ENCODE peak calls at places on chromosomes 3 and 15, in four cellular contexts. One of them, this sample, is unnamed.

GRCh38 chr3:171770689-171771620 is 39.3 kb downstream of the PLD1 start:
- DNase-seq in IMR-90: peak; percentile 92
- DNase-seq in A549: peak; percentile 45
- DNase-seq in K562: peak; percentile 34
- DNase-seq in this sample: peak; percentile 48

GRCh38 chr3:143016321-143016972 is 15.1 kb downstream of the U2SURP start:
- DNase-seq in IMR-90: no peak
- DNase-seq in K562: no peak
- DNase-seq in A549: no peak
- DNase-seq in this sample: no peak

GRCh38 chr3:129106320-129106719 is 15.3 kb downstream of the RAB43 start:
- DNase-seq in A549: no peak
- DNase-seq in IMR-90: no peak
- DNase-seq in K562: no peak
- DNase-seq in this sample: no peak

GRCh38 chr3:50095352-50095998 is 6.8 kb downstream of the RBM5 start:
- DNase-seq in K562: no peak
- DNase-seq in IMR-90: peak; percentile 46
- DNase-seq in A549: no peak
- DNase-seq in this sample: no peak

GRCh38 chr3:4850211-4850927 is 128.9 kb upstream of the BHLHE40 start:
- DNase-seq in A549: no peak
- DNase-seq in IMR-90: no peak
- DNase-seq in K562: no peak
- DNase-seq in this sample: peak; percentile 84

GRCh38 chr3:126476166-126476975 is 680 bp upstream of the ZXDC start:
- DNase-seq in A549: peak; percentile 59
- DNase-seq in K562: no peak
- DNase-seq in IMR-90: peak; percentile 25
- DNase-seq in this sample: no peak

GRCh38 chr3:36075491-36075890 is 304.8 kb upstream of the STAC start:
- DNase-seq in K562: no peak
- DNase-seq in IMR-90: no peak
- DNase-seq in A549: no peak
- DNase-seq in this sample: no peak

GRCh38 chr3:133152056-133152455 is 113.9 kb downstream of the TMEM108 start:
- DNase-seq in K562: no peak
- DNase-seq in IMR-90: no peak
- DNase-seq in A549: no peak
- DNase-seq in this sample: no peak

GRCh38 chr3:10549617-10550228 is 44.3 kb upstream of the ATP2B2 start:
- DNase-seq in IMR-90: no peak
- DNase-seq in K562: no peak
- DNase-seq in A549: no peak
- DNase-seq in this sample: no peak

GRCh38 chr15:67383903-67384302 is 129.3 kb downstream of the IQCH start:
- DNase-seq in IMR-90: peak; percentile 19
- DNase-seq in A549: peak; percentile 35
- DNase-seq in K562: no peak
- DNase-seq in this sample: no peak

GRCh38 chr3:113231391-113231790 is 20.0 kb downstream of the BOC start:
- DNase-seq in IMR-90: peak; percentile 85
- DNase-seq in A549: no peak
- DNase-seq in K562: no peak
- DNase-seq in this sample: no peak

GRCh38 chr15:66599536-66600239 is 33.9 kb upstream of the LCTL start:
- DNase-seq in A549: no peak
- DNase-seq in IMR-90: no peak
- DNase-seq in K562: no peak
- DNase-seq in this sample: no peak

GRCh38 chr15:65377105-65377975 is 462 bp downstream of the IGDCC3 start:
- DNase-seq in IMR-90: no peak
- DNase-seq in A549: peak; percentile 47
- DNase-seq in K562: no peak
- DNase-seq in this sample: no peak

GRCh38 chr3:134485075-134485536 is 679 bp downstream of the ANAPC13 start:
- DNase-seq in K562: peak; percentile 14
- DNase-seq in A549: peak; percentile 12
- DNase-seq in IMR-90: no peak
- DNase-seq in this sample: no peak

GRCh38 chr15:71219646-71220045 is 104.4 kb downstream of the THSD4 start:
- DNase-seq in A549: no peak
- DNase-seq in K562: no peak
- DNase-seq in IMR-90: peak; percentile 94
- DNase-seq in this sample: no peak

GRCh38 chr3:171809513-171810277 is 588 bp downstream of the PLD1 start:
- DNase-seq in IMR-90: peak; percentile 95
- DNase-seq in A549: peak; percentile 77
- DNase-seq in K562: peak; percentile 36
- DNase-seq in this sample: no peak

GRCh38 chr3:38586546-38587520 is 62.7 kb downstream of the SCN5A start:
- DNase-seq in A549: no peak
- DNase-seq in IMR-90: no peak
- DNase-seq in K562: no peak
- DNase-seq in this sample: no peak

GRCh38 chr3:61892881-61893280 is 331.5 kb downstream of the PTPRG start:
- DNase-seq in A549: no peak
- DNase-seq in K562: no peak
- DNase-seq in IMR-90: no peak
- DNase-seq in this sample: no peak

GRCh38 chr3:37554364-37554763 is 307.3 kb upstream of the CTDSPL start:
- DNase-seq in A549: no peak
- DNase-seq in IMR-90: no peak
- DNase-seq in K562: peak; percentile 54
- DNase-seq in this sample: no peak

GRCh38 chr3:150106752-150107428 is 136.2 kb upstream of the PFN2 start:
- DNase-seq in A549: peak; percentile 74
- DNase-seq in IMR-90: peak; percentile 91
- DNase-seq in K562: no peak
- DNase-seq in this sample: no peak

GRCh38 chr15:91521996-91522395 is 331.5 kb upstream of the SLCO3A1 start:
- DNase-seq in K562: no peak
- DNase-seq in A549: no peak
- DNase-seq in IMR-90: peak; percentile 82
- DNase-seq in this sample: no peak

GRCh38 chr3:12583280-12583679 is 26.4 kb downstream of the MKRN2 start:
- DNase-seq in IMR-90: no peak
- DNase-seq in A549: no peak
- DNase-seq in K562: no peak
- DNase-seq in this sample: no peak

GRCh38 chr3:57077630-57078365 is 17.3 kb downstream of the SPATA12 start:
- DNase-seq in IMR-90: no peak
- DNase-seq in K562: no peak
- DNase-seq in A549: no peak
- DNase-seq in this sample: no peak

GRCh38 chr15:72782993-72783562 is 480 bp downstream of the ADPGK start:
- DNase-seq in IMR-90: peak; percentile 27
- DNase-seq in K562: no peak
- DNase-seq in A549: no peak
- DNase-seq in this sample: peak; percentile 43

GRCh38 chr3:150384517-150385212 is 23.4 kb upstream of the TSC22D2 start:
- DNase-seq in IMR-90: peak; percentile 12
- DNase-seq in K562: peak; percentile 72
- DNase-seq in A549: no peak
- DNase-seq in this sample: peak; percentile 97

GRCh38 chr15:62850791-62851291 is 191.7 kb upstream of the TPM1 start:
- DNase-seq in K562: no peak
- DNase-seq in A549: peak; percentile 91
- DNase-seq in IMR-90: peak; percentile 76
- DNase-seq in this sample: no peak

GRCh38 chr15:76176487-76177085 is 116.8 kb downstream of the TMEM266 start:
- DNase-seq in IMR-90: no peak
- DNase-seq in K562: no peak
- DNase-seq in A549: no peak
- DNase-seq in this sample: no peak

GRCh38 chr3:151841801-151842200 is 27.9 kb downstream of the AADAC start:
- DNase-seq in K562: no peak
- DNase-seq in IMR-90: peak; percentile 18
- DNase-seq in A549: no peak
- DNase-seq in this sample: no peak

GRCh38 chr3:73874596-73874995 is 249.9 kb upstream of the PDZRN3 start:
- DNase-seq in A549: no peak
- DNase-seq in IMR-90: no peak
- DNase-seq in K562: no peak
- DNase-seq in this sample: no peak

GRCh38 chr3:162677475-162677874 is 1180.9 kb downstream of the OTOL1 start:
- DNase-seq in IMR-90: no peak
- DNase-seq in A549: no peak
- DNase-seq in K562: no peak
- DNase-seq in this sample: no peak

GRCh38 chr15:74007820-74008371 is 13.4 kb downstream of the PML start:
- DNase-seq in A549: no peak
- DNase-seq in IMR-90: no peak
- DNase-seq in K562: no peak
- DNase-seq in this sample: no peak

GRCh38 chr3:88713233-88713691 is 394.2 kb upstream of the EPHA3 start:
- DNase-seq in A549: no peak
- DNase-seq in IMR-90: peak; percentile 25
- DNase-seq in K562: no peak
- DNase-seq in this sample: no peak

GRCh38 chr3:11591401-11592266 is 52.1 kb downstream of the VGLL4 start:
- DNase-seq in IMR-90: peak; percentile 87
- DNase-seq in K562: no peak
- DNase-seq in A549: no peak
- DNase-seq in this sample: no peak

GRCh38 chr15:94526071-94526689 is 294.8 kb downstream of the MCTP2 start:
- DNase-seq in A549: peak; percentile 13
- DNase-seq in K562: peak; percentile 14
- DNase-seq in IMR-90: no peak
- DNase-seq in this sample: no peak

GRCh38 chr3:114627760-114628159 is 333.9 kb downstream of the TIGIT start:
- DNase-seq in A549: no peak
- DNase-seq in IMR-90: peak; percentile 43
- DNase-seq in K562: no peak
- DNase-seq in this sample: no peak

GRCh38 chr15:98896802-98897732 is 110.5 kb downstream of the PGPEP1L start:
- DNase-seq in K562: no peak
- DNase-seq in IMR-90: peak; percentile 100
- DNase-seq in A549: peak; percentile 100
- DNase-seq in this sample: no peak

GRCh38 chr3:136752046-136752326 is 192 bp downstream of the STAG1 start:
- DNase-seq in IMR-90: no peak
- DNase-seq in A549: no peak
- DNase-seq in K562: peak; percentile 51
- DNase-seq in this sample: no peak

GRCh38 chr15:32905481-32905880 is 187.7 kb downstream of the GREM1 start:
- DNase-seq in IMR-90: peak; percentile 31
- DNase-seq in A549: no peak
- DNase-seq in K562: no peak
- DNase-seq in this sample: no peak
- TF ChIP-seq ELK1 in IMR-90: no peak
- TF ChIP-seq ELK1 in A549: no peak
- TF ChIP-seq ELK1 in K562: no peak
- TF ChIP-seq ELK1 in this sample: no peak

DNA sequence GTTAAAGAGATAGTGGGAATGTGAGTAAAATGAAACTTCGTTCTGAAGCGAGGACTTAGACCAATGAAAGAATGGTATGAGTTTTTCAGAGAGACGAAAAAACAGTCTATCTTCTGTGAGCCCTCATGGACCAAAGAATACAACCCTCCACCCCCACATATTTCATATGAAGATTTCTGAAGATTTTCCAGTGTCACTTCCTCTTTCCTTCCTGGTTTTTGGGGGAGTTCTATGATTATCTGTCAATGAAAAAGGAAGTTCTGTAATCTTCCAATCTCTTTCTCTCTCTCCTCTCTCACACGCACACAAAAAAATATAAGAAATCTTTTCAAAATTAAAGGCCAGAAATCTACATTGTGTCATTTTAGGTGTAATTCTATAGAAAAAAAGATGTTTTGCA is 27.7 kb downstream of the CMSS1 start:
- DNase-seq in A549: no peak
- DNase-seq in K562: no peak
- DNase-seq in IMR-90: no peak
- DNase-seq in this sample: no peak
- TF ChIP-seq ELK1 in A549: no peak
- TF ChIP-seq ELK1 in K562: no peak
- TF ChIP-seq ELK1 in IMR-90: no peak
- TF ChIP-seq ELK1 in this sample: no peak

DNA sequence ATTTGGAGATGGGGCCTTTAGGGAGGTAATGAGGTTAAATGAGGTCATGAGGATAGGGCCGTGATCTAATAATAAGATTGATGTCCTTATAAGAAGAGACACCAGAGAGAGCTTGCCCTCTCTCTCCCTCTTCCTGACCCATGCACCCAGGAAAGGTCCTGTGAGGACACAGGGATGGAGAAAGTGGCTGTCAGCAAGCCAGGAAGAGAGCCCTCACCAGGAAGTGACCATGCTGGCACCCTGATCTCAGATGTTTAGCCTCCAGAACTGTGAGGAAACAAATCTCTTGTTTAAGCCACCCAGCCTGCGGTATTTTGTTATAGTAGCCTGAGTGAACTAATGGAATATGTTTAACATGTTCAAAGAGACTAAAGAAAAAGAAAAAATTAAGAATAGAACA is 15.3 kb upstream of the GNB5 start:
- DNase-seq in A549: no peak
- DNase-seq in K562: no peak
- DNase-seq in IMR-90: no peak
- DNase-seq in this sample: no peak
- TF ChIP-seq ELK1 in A549: no peak
- TF ChIP-seq ELK1 in K562: no peak
- TF ChIP-seq ELK1 in IMR-90: no peak
- TF ChIP-seq ELK1 in this sample: no peak

GRCh38 chr3:67349551-67350174 is 304.7 kb downstream of the SUCLG2 start:
- DNase-seq in IMR-90: peak; percentile 15
- DNase-seq in K562: no peak
- DNase-seq in A549: no peak
- DNase-seq in this sample: peak; percentile 42
- TF ChIP-seq ELK1 in IMR-90: no peak
- TF ChIP-seq ELK1 in K562: no peak
- TF ChIP-seq ELK1 in A549: no peak
- TF ChIP-seq ELK1 in this sample: no peak

DNA sequence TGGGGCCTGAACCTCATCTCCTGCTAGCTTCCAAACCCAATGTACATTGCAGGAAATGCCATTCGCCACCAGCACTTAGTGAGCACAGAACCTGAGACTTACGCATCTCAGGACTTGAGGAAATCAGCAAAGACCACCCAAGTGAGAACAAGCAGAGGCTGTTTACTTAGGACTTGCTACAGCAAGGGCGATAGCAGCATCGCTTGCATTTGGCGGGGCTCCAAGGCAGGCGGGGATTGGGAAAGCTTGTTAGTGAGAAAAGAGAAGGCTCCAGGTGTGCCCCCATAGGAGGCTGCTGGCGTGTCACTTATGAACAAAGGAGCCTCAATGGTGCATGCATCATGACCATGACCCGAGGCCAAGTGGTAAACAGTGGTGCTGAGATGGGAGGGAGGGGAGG is 19.7 kb downstream of the SLC6A20 start:
- DNase-seq in A549: no peak
- DNase-seq in IMR-90: no peak
- DNase-seq in K562: no peak
- DNase-seq in this sample: no peak
- TF ChIP-seq ELK1 in A549: no peak
- TF ChIP-seq ELK1 in IMR-90: no peak
- TF ChIP-seq ELK1 in K562: no peak
- TF ChIP-seq ELK1 in this sample: no peak